ENCODE peak calls at places on chromosomes 6 and 20, in five cellular contexts. W is HT-29; C is Right ventricle myocardium superior; Y is activated naive CD8-positive, alpha-beta T cell treated with anti-CD3 and anti-CD28 coated beads for 36 hours; A is activated gamma-delta T cell treated with Interleukin-2 at 50 U/mL for 16 hours. O is an unnamed sample.

GRCh38 chr6:30441171-30441570 is 48.1 kb upstream of the HLA-E start:
- DNase-seq in W (no peak), C (no peak), Y (no peak), A (no peak), O (no peak)

GRCh38 chr6:125733516-125734300 is 15.7 kb upstream of the HEY2 start:
- DNase-seq in W (no peak), C (no peak), Y (no peak), A (no peak), O (no peak)

GRCh38 chr20:12371955-12372354 is 454.3 kb downstream of the BTBD3 start:
- DNase-seq in W (peak), C (no peak), Y (no peak), A (no peak), O (no peak)

GRCh38 chr6:103797738-103798137 is 1062.0 kb downstream of the HACE1 start:
- DNase-seq in W (peak), C (no peak), Y (no peak), A (no peak), O (no peak)

GRCh38 chr20:5544702-5545101 is 205.5 kb upstream of the SHLD1 start:
- DNase-seq in W (no peak), C (no peak), Y (no peak), A (no peak), O (no peak)

GRCh38 chr6:168221000-168221399 is 98.6 kb downstream of the DACT2 start:
- DNase-seq in W (no peak), C (no peak), Y (no peak), A (no peak), O (no peak)

GRCh38 chr6:110714143-110714542 is 101.1 kb downstream of the CDK19 start:
- DNase-seq in W (no peak), C (no peak), Y (no peak), A (no peak), O (no peak)

GRCh38 chr6:52130440-52130839 is 43.0 kb upstream of the PKHD1 start:
- DNase-seq in W (no peak), C (no peak), Y (no peak), A (no peak), O (no peak)

GRCh38 chr20:13200767-13201500 is 20.1 kb upstream of the ISM1 start:
- DNase-seq in W (no peak), C (no peak), Y (no peak), A (no peak), O (no peak)

GRCh38 chr20:48789781-48790544 is 37.8 kb downstream of the PREX1 start:
- DNase-seq in W (no peak), C (no peak), Y (no peak), A (no peak), O (no peak)

GRCh38 chr20:9214676-9215075 is 145.8 kb downstream of the PLCB4 start:
- DNase-seq in W (no peak), C (no peak), Y (no peak), A (no peak), O (no peak)

GRCh38 chr6:42141603-42142117 is 760 bp downstream of the C6orf132 start:
- DNase-seq in W (peak), C (no peak), Y (no peak), A (no peak), O (no peak)

GRCh38 chr6:80789912-80790635 is 683.6 kb downstream of the BCKDHB start:
- DNase-seq in W (no peak), C (no peak), Y (no peak), A (no peak), O (no peak)

GRCh38 chr6:165098165-165098564 is 211.2 kb downstream of the C6orf118 start:
- DNase-seq in W (peak), C (no peak), Y (no peak), A (no peak), O (no peak)

GRCh38 chr6:30743099-30744053 is 889 bp upstream of the FLOT1 start:
- DNase-seq in W (peak), C (peak), Y (peak), A (no peak), O (no peak)

GRCh38 chr20:53869466-53870258 is 200.7 kb downstream of the BCAS1 start:
- DNase-seq in W (peak), C (no peak), Y (peak), A (peak), O (peak)

GRCh38 chr20:44765647-44766367 is 20.1 kb downstream of the KCNK15 start:
- DNase-seq in W (no peak), C (no peak), Y (no peak), A (no peak), O (no peak)

GRCh38 chr6:133568970-133569889 is 319.7 kb upstream of the TCF21 start:
- DNase-seq in W (peak), C (no peak), Y (no peak), A (peak), O (no peak)

GRCh38 chr6:134081506-134081905 is 29.1 kb upstream of the SLC2A12 start:
- DNase-seq in W (no peak), C (no peak), Y (no peak), A (no peak), O (no peak)

GRCh38 chr6:25173951-25174474 is 105.2 kb upstream of the CARMIL1 start:
- DNase-seq in W (peak), C (no peak), Y (no peak), A (no peak), O (no peak)

GRCh38 chr20:15236812-15237211 is 899.4 kb upstream of the FLRT3 start:
- DNase-seq in W (peak), C (no peak), Y (no peak), A (peak), O (no peak)

GRCh38 chr20:13296070-13296469 is 75.0 kb downstream of the ISM1 start:
- DNase-seq in W (no peak), C (no peak), Y (no peak), A (no peak), O (no peak)

GRCh38 chr6:56573142-56573541 is 69.5 kb downstream of the DST start:
- DNase-seq in W (no peak), C (no peak), Y (no peak), A (no peak), O (no peak)

GRCh38 chr6:139364302-139364981 is 10.0 kb downstream of the CITED2 start:
- DNase-seq in W (peak), C (no peak), Y (no peak), A (no peak), O (no peak)

GRCh38 chr20:41150664-41151063 is 13.3 kb downstream of the PLCG1 start:
- DNase-seq in W (no peak), C (peak), Y (no peak), A (no peak), O (no peak)

GRCh38 chr20:47027042-47027441 is 132.4 kb downstream of the EYA2 start:
- DNase-seq in W (no peak), C (no peak), Y (no peak), A (no peak), O (no peak)

GRCh38 chr20:13021205-13021970 is 12.6 kb downstream of the SPTLC3 start:
- DNase-seq in W (no peak), C (no peak), Y (no peak), A (no peak), O (no peak)

GRCh38 chr6:41921712-41921998 is 356 bp downstream of the BYSL start:
- DNase-seq in W (peak), C (no peak), Y (no peak), A (no peak), O (no peak)

GRCh38 chr6:27312146-27312949 is at the start of gene POM121L2:
- DNase-seq in W (peak), C (peak), Y (peak), A (peak), O (no peak)

GRCh38 chr6:166581091-166581511 is 5.4 kb downstream of the RAMACL start:
- DNase-seq in W (no peak), C (no peak), Y (no peak), A (no peak), O (no peak)

GRCh38 chr6:109892451-109893435 is 85.4 kb upstream of the GPR6 start:
- DNase-seq in W (peak), C (no peak), Y (no peak), A (no peak), O (no peak)

GRCh38 chr20:48734104-48734749 is 93.6 kb downstream of the PREX1 start:
- DNase-seq in W (no peak), C (no peak), Y (no peak), A (no peak), O (no peak)

GRCh38 chr6:154731296-154732218 is 1.7 kb upstream of the SCAF8 start:
- DNase-seq in W (no peak), C (no peak), Y (no peak), A (no peak), O (no peak)

GRCh38 chr6:75023634-75024033 is 182.2 kb downstream of the COL12A1 start:
- DNase-seq in W (no peak), C (no peak), Y (no peak), A (no peak), O (no peak)

GRCh38 chr6:124872361-124873065 is 89.7 kb upstream of the RNF217 start:
- DNase-seq in W (no peak), C (no peak), Y (no peak), A (no peak), O (no peak)

GRCh38 chr6:14881399-14881798 is 364.5 kb upstream of the JARID2 start:
- DNase-seq in W (no peak), C (no peak), Y (no peak), A (no peak), O (no peak)

GRCh38 chr6:89475106-89475505 is 42.2 kb downstream of the ANKRD6 start:
- DNase-seq in W (no peak), C (no peak), Y (no peak), A (no peak), O (no peak)

GRCh38 chr6:11055127-11055627 is 11.1 kb upstream of the ELOVL2 start:
- DNase-seq in W (no peak), C (no peak), Y (no peak), A (no peak), O (no peak)

GRCh38 chr20:19834783-19835182 is 76.7 kb downstream of the RIN2 start:
- DNase-seq in W (no peak), C (no peak), Y (no peak), A (no peak), O (no peak)

O was measured in heart left ventricle.